ENCODE peak calls at places on chromosomes 12 and 14, in nine cellular contexts. K, N, R, O, Z, C, D, B and U are unnamed samples.

GRCh38 chr12:122951406-122951805 is 14.9 kb downstream of the ABCB9 start:
- DNase-seq in Z (no peak), N (no peak), D (peak), B (no peak), K (no peak), O (no peak), C (peak), R (peak), U (no peak)

GRCh38 chr12:53082637-53083036 is 3.4 kb upstream of the SPRYD3 start:
- DNase-seq in C (no peak), D (no peak), Z (no peak), O (no peak), R (no peak), B (no peak), K (no peak), N (no peak), U (no peak)

GRCh38 chr12:46493352-46494209 is 121.0 kb upstream of the SLC38A2 start:
- DNase-seq in Z (no peak), N (no peak), B (no peak), K (no peak), C (peak), O (no peak), R (peak), D (no peak), U (peak)

GRCh38 chr12:112998997-112999767 is 20.9 kb downstream of the OAS2 start:
- DNase-seq in O (no peak), K (no peak), C (no peak), D (no peak), N (no peak), B (no peak), Z (no peak), R (no peak), U (no peak)

GRCh38 chr14:102239231-102239630 is 65.7 kb downstream of the MOK start:
- DNase-seq in C (no peak), R (no peak), B (no peak), K (no peak), Z (no peak), O (no peak), D (no peak), N (no peak), U (no peak)

GRCh38 chr12:100554608-100555077 is 18.8 kb upstream of the GAS2L3 start:
- DNase-seq in Z (peak), C (peak), K (no peak), B (no peak), D (peak), N (no peak), R (peak), O (no peak), U (peak)

GRCh38 chr12:49783917-49784676 is 42.7 kb downstream of the TMBIM6 start:
- DNase-seq in B (no peak), R (peak), O (no peak), K (no peak), N (no peak), D (peak), C (peak), Z (peak), U (no peak)

GRCh38 chr12:2413999-2414792 is 361.4 kb downstream of the CACNA1C start:
- DNase-seq in N (no peak), K (no peak), D (no peak), Z (no peak), C (no peak), O (no peak), R (no peak), B (no peak), U (no peak)

GRCh38 chr14:100333311-100333710 is 10.2 kb downstream of the SLC25A47 start:
- DNase-seq in C (no peak), R (no peak), N (no peak), Z (no peak), D (no peak), O (no peak), B (no peak), K (no peak), U (no peak)

GRCh38 chr14:55327179-55327578 is 56.0 kb downstream of the FBXO34 start:
- DNase-seq in O (no peak), Z (no peak), D (no peak), N (no peak), C (no peak), R (no peak), B (no peak), K (no peak), U (no peak)

GRCh38 chr12:14417717-14418116 is 52.2 kb downstream of the ATF7IP start:
- DNase-seq in R (peak), N (no peak), K (peak), B (peak), D (peak), Z (peak), C (peak), O (peak), U (no peak)

GRCh38 chr12:56522486-56523193 is 1.0 kb downstream of the RBMS2 start:
- DNase-seq in Z (peak), C (peak), K (no peak), B (no peak), R (peak), O (no peak), N (no peak), D (peak), U (no peak)

GRCh38 chr12:93849946-93850345 is 172.8 kb downstream of the CRADD start:
- DNase-seq in O (no peak), K (no peak), B (no peak), R (no peak), Z (no peak), D (no peak), N (no peak), C (no peak), U (no peak)

GRCh38 chr12:117874842-117875434 is 93.9 kb downstream of the KSR2 start:
- DNase-seq in C (peak), B (peak), N (peak), Z (peak), O (peak), D (peak), K (peak), R (peak), U (peak)

GRCh38 chr12:67986632-67987031 is 2.6 kb upstream of the IFNG-AS1 start:
- DNase-seq in B (no peak), D (no peak), N (no peak), O (no peak), Z (no peak), K (no peak), C (no peak), R (no peak), U (no peak)

GRCh38 chr12:53326460-53327185 is 5.2 kb upstream of the AAAS start:
- DNase-seq in C (no peak), D (no peak), K (no peak), N (no peak), R (no peak), Z (no peak), B (no peak), O (no peak), U (no peak)

GRCh38 chr12:1093166-1093751 is 102.2 kb downstream of the ERC1 start:
- DNase-seq in Z (peak), C (peak), O (peak), D (peak), K (no peak), R (peak), B (no peak), N (no peak), U (peak)

GRCh38 chr12:128727999-128728398 is 95.8 kb downstream of the SLC15A4 start:
- DNase-seq in K (no peak), B (no peak), N (no peak), R (peak), C (no peak), D (no peak), O (no peak), Z (no peak), U (no peak)

GRCh38 chr14:73728106-73729014 is 14.2 kb upstream of the PNMA1 start:
- DNase-seq in R (peak), Z (peak), D (peak), K (peak), C (peak), N (no peak), B (peak), O (peak), U (peak)

GRCh38 chr12:67884596-67884995 is 104.7 kb upstream of the IFNG-AS1 start:
- DNase-seq in N (no peak), D (no peak), R (no peak), C (no peak), Z (no peak), O (no peak), K (no peak), B (no peak), U (no peak)